ENCODE peak calls at places on chromosomes 5 and 9, in ten cellular contexts. One of them, this sample, is unnamed.

GRCh38 chr5:59759600-59760357 is 133.7 kb downstream of the PDE4D start:
- DNase-seq in CD4-positive, alpha-beta T cell: no peak
- DNase-seq in cardiac fibroblast: peak
- DNase-seq in hepatocyte: no peak
- DNase-seq in SJSA1: no peak
- DNase-seq in NCI-H1417: no peak
- DNase-seq in NCI-H748 treated with DMSO at 0.1 percent for 48 hours: no peak
- DNase-seq in HTR-8/SVneo: no peak
- DNase-seq in stimulated activated CD4-positive, alpha-beta T cell treated with anti-CD3 and anti-CD28 coated beads, Interleukin-1b, Interleukin-23, amount 100 ng/mL, for 24 hours: no peak
- DNase-seq in tibial artery: no peak
- DNase-seq in this sample: no peak

GRCh38 chr9:88398016-88398415 is 9.8 kb downstream of the SPIN1 start:
- DNase-seq in CD4-positive, alpha-beta T cell: no peak
- DNase-seq in cardiac fibroblast: no peak
- DNase-seq in hepatocyte: no peak
- DNase-seq in SJSA1: no peak
- DNase-seq in NCI-H1417: no peak
- DNase-seq in NCI-H748 treated with DMSO at 0.1 percent for 48 hours: no peak
- DNase-seq in HTR-8/SVneo: no peak
- DNase-seq in stimulated activated CD4-positive, alpha-beta T cell treated with anti-CD3 and anti-CD28 coated beads, Interleukin-1b, Interleukin-23, amount 100 ng/mL, for 24 hours: no peak
- DNase-seq in tibial artery: no peak
- DNase-seq in this sample: no peak

GRCh38 chr9:95048225-95049087 is 269.1 kb downstream of the FANCC start:
- DNase-seq in CD4-positive, alpha-beta T cell: peak
- DNase-seq in cardiac fibroblast: peak
- DNase-seq in hepatocyte: peak
- DNase-seq in SJSA1: no peak
- DNase-seq in NCI-H1417: peak
- DNase-seq in NCI-H748 treated with DMSO at 0.1 percent for 48 hours: peak
- DNase-seq in HTR-8/SVneo: peak
- DNase-seq in stimulated activated CD4-positive, alpha-beta T cell treated with anti-CD3 and anti-CD28 coated beads, Interleukin-1b, Interleukin-23, amount 100 ng/mL, for 24 hours: peak
- DNase-seq in tibial artery: peak
- DNase-seq in this sample: peak

GRCh38 chr9:103335461-103335860 is 340.3 kb downstream of the CYLC2 start:
- DNase-seq in CD4-positive, alpha-beta T cell: no peak
- DNase-seq in cardiac fibroblast: no peak
- DNase-seq in hepatocyte: no peak
- DNase-seq in SJSA1: no peak
- DNase-seq in NCI-H1417: no peak
- DNase-seq in NCI-H748 treated with DMSO at 0.1 percent for 48 hours: no peak
- DNase-seq in HTR-8/SVneo: no peak
- DNase-seq in stimulated activated CD4-positive, alpha-beta T cell treated with anti-CD3 and anti-CD28 coated beads, Interleukin-1b, Interleukin-23, amount 100 ng/mL, for 24 hours: no peak
- DNase-seq in tibial artery: no peak
- DNase-seq in this sample: no peak

GRCh38 chr5:155616779-155617392 is 603.3 kb downstream of the KIF4B start:
- DNase-seq in CD4-positive, alpha-beta T cell: no peak
- DNase-seq in cardiac fibroblast: peak
- DNase-seq in hepatocyte: peak
- DNase-seq in SJSA1: no peak
- DNase-seq in NCI-H1417: peak
- DNase-seq in NCI-H748 treated with DMSO at 0.1 percent for 48 hours: peak
- DNase-seq in HTR-8/SVneo: no peak
- DNase-seq in stimulated activated CD4-positive, alpha-beta T cell treated with anti-CD3 and anti-CD28 coated beads, Interleukin-1b, Interleukin-23, amount 100 ng/mL, for 24 hours: peak
- DNase-seq in tibial artery: peak
- DNase-seq in this sample: peak

GRCh38 chr5:132365213-132365612 is 4.3 kb upstream of the SLC22A5 start:
- DNase-seq in CD4-positive, alpha-beta T cell: no peak
- DNase-seq in cardiac fibroblast: peak
- DNase-seq in hepatocyte: peak
- DNase-seq in SJSA1: no peak
- DNase-seq in NCI-H1417: no peak
- DNase-seq in NCI-H748 treated with DMSO at 0.1 percent for 48 hours: no peak
- DNase-seq in HTR-8/SVneo: peak
- DNase-seq in stimulated activated CD4-positive, alpha-beta T cell treated with anti-CD3 and anti-CD28 coated beads, Interleukin-1b, Interleukin-23, amount 100 ng/mL, for 24 hours: no peak
- DNase-seq in tibial artery: no peak
- DNase-seq in this sample: no peak

GRCh38 chr9:21638104-21638503 is 156.0 kb upstream of the IFNE start:
- DNase-seq in CD4-positive, alpha-beta T cell: no peak
- DNase-seq in cardiac fibroblast: no peak
- DNase-seq in hepatocyte: no peak
- DNase-seq in SJSA1: no peak
- DNase-seq in NCI-H1417: no peak
- DNase-seq in NCI-H748 treated with DMSO at 0.1 percent for 48 hours: no peak
- DNase-seq in HTR-8/SVneo: no peak
- DNase-seq in stimulated activated CD4-positive, alpha-beta T cell treated with anti-CD3 and anti-CD28 coated beads, Interleukin-1b, Interleukin-23, amount 100 ng/mL, for 24 hours: no peak
- DNase-seq in tibial artery: no peak
- DNase-seq in this sample: no peak

GRCh38 chr5:150350524-150351344 is 6.8 kb upstream of the TCOF1 start:
- DNase-seq in CD4-positive, alpha-beta T cell: no peak
- DNase-seq in cardiac fibroblast: peak
- DNase-seq in hepatocyte: peak
- DNase-seq in SJSA1: peak
- DNase-seq in NCI-H1417: no peak
- DNase-seq in NCI-H748 treated with DMSO at 0.1 percent for 48 hours: no peak
- DNase-seq in HTR-8/SVneo: peak
- DNase-seq in stimulated activated CD4-positive, alpha-beta T cell treated with anti-CD3 and anti-CD28 coated beads, Interleukin-1b, Interleukin-23, amount 100 ng/mL, for 24 hours: no peak
- DNase-seq in tibial artery: peak
- DNase-seq in this sample: no peak

GRCh38 chr5:154444559-154445421 is 1.0 kb upstream of the SAP30L start:
- DNase-seq in CD4-positive, alpha-beta T cell: no peak
- DNase-seq in cardiac fibroblast: no peak
- DNase-seq in hepatocyte: peak
- DNase-seq in SJSA1: peak
- DNase-seq in NCI-H1417: peak
- DNase-seq in NCI-H748 treated with DMSO at 0.1 percent for 48 hours: peak
- DNase-seq in HTR-8/SVneo: peak
- DNase-seq in stimulated activated CD4-positive, alpha-beta T cell treated with anti-CD3 and anti-CD28 coated beads, Interleukin-1b, Interleukin-23, amount 100 ng/mL, for 24 hours: no peak
- DNase-seq in tibial artery: no peak
- DNase-seq in this sample: no peak

GRCh38 chr9:85223506-85224108 is 518.1 kb downstream of the AGTPBP1 start:
- DNase-seq in CD4-positive, alpha-beta T cell: no peak
- DNase-seq in cardiac fibroblast: no peak
- DNase-seq in hepatocyte: no peak
- DNase-seq in SJSA1: no peak
- DNase-seq in NCI-H1417: no peak
- DNase-seq in NCI-H748 treated with DMSO at 0.1 percent for 48 hours: no peak
- DNase-seq in HTR-8/SVneo: no peak
- DNase-seq in stimulated activated CD4-positive, alpha-beta T cell treated with anti-CD3 and anti-CD28 coated beads, Interleukin-1b, Interleukin-23, amount 100 ng/mL, for 24 hours: no peak
- DNase-seq in tibial artery: no peak
- DNase-seq in this sample: no peak

GRCh38 chr5:7779019-7779662 is 71.8 kb downstream of the CFAP90 start:
- DNase-seq in CD4-positive, alpha-beta T cell: no peak
- DNase-seq in cardiac fibroblast: no peak
- DNase-seq in hepatocyte: no peak
- DNase-seq in SJSA1: no peak
- DNase-seq in NCI-H1417: peak
- DNase-seq in NCI-H748 treated with DMSO at 0.1 percent for 48 hours: no peak
- DNase-seq in HTR-8/SVneo: no peak
- DNase-seq in stimulated activated CD4-positive, alpha-beta T cell treated with anti-CD3 and anti-CD28 coated beads, Interleukin-1b, Interleukin-23, amount 100 ng/mL, for 24 hours: no peak
- DNase-seq in tibial artery: no peak
- DNase-seq in this sample: no peak

GRCh38 chr5:9624196-9624947 is 5.8 kb downstream of the TAS2R1 start:
- DNase-seq in CD4-positive, alpha-beta T cell: no peak
- DNase-seq in cardiac fibroblast: no peak
- DNase-seq in hepatocyte: no peak
- DNase-seq in SJSA1: no peak
- DNase-seq in NCI-H1417: no peak
- DNase-seq in NCI-H748 treated with DMSO at 0.1 percent for 48 hours: no peak
- DNase-seq in HTR-8/SVneo: no peak
- DNase-seq in stimulated activated CD4-positive, alpha-beta T cell treated with anti-CD3 and anti-CD28 coated beads, Interleukin-1b, Interleukin-23, amount 100 ng/mL, for 24 hours: no peak
- DNase-seq in tibial artery: no peak
- DNase-seq in this sample: no peak

GRCh38 chr9:137056739-137057407 is 3.0 kb upstream of the ENTPD2 start:
- DNase-seq in CD4-positive, alpha-beta T cell: no peak
- DNase-seq in cardiac fibroblast: no peak
- DNase-seq in hepatocyte: no peak
- DNase-seq in SJSA1: no peak
- DNase-seq in NCI-H1417: peak
- DNase-seq in NCI-H748 treated with DMSO at 0.1 percent for 48 hours: no peak
- DNase-seq in HTR-8/SVneo: no peak
- DNase-seq in stimulated activated CD4-positive, alpha-beta T cell treated with anti-CD3 and anti-CD28 coated beads, Interleukin-1b, Interleukin-23, amount 100 ng/mL, for 24 hours: no peak
- DNase-seq in tibial artery: no peak
- DNase-seq in this sample: no peak

GRCh38 chr5:125326114-125326513 is 579.7 kb upstream of the ZNF608 start:
- DNase-seq in CD4-positive, alpha-beta T cell: no peak
- DNase-seq in cardiac fibroblast: peak
- DNase-seq in hepatocyte: peak
- DNase-seq in SJSA1: peak
- DNase-seq in NCI-H1417: peak
- DNase-seq in NCI-H748 treated with DMSO at 0.1 percent for 48 hours: peak
- DNase-seq in HTR-8/SVneo: peak
- DNase-seq in stimulated activated CD4-positive, alpha-beta T cell treated with anti-CD3 and anti-CD28 coated beads, Interleukin-1b, Interleukin-23, amount 100 ng/mL, for 24 hours: no peak
- DNase-seq in tibial artery: no peak
- DNase-seq in this sample: peak

GRCh38 chr5:169054506-169054905 is 246.4 kb downstream of the SLIT3 start:
- DNase-seq in CD4-positive, alpha-beta T cell: no peak
- DNase-seq in cardiac fibroblast: no peak
- DNase-seq in hepatocyte: no peak
- DNase-seq in SJSA1: no peak
- DNase-seq in NCI-H1417: no peak
- DNase-seq in NCI-H748 treated with DMSO at 0.1 percent for 48 hours: no peak
- DNase-seq in HTR-8/SVneo: no peak
- DNase-seq in stimulated activated CD4-positive, alpha-beta T cell treated with anti-CD3 and anti-CD28 coated beads, Interleukin-1b, Interleukin-23, amount 100 ng/mL, for 24 hours: no peak
- DNase-seq in tibial artery: no peak
- DNase-seq in this sample: no peak

GRCh38 chr9:99012957-99013512 is 69.3 kb downstream of the COL15A1 start:
- DNase-seq in CD4-positive, alpha-beta T cell: no peak
- DNase-seq in cardiac fibroblast: peak
- DNase-seq in hepatocyte: no peak
- DNase-seq in SJSA1: no peak
- DNase-seq in NCI-H1417: no peak
- DNase-seq in NCI-H748 treated with DMSO at 0.1 percent for 48 hours: no peak
- DNase-seq in HTR-8/SVneo: no peak
- DNase-seq in stimulated activated CD4-positive, alpha-beta T cell treated with anti-CD3 and anti-CD28 coated beads, Interleukin-1b, Interleukin-23, amount 100 ng/mL, for 24 hours: no peak
- DNase-seq in tibial artery: no peak
- DNase-seq in this sample: no peak

GRCh38 chr5:162837161-162837560 is 600.2 kb upstream of the CCNG1 start:
- DNase-seq in CD4-positive, alpha-beta T cell: no peak
- DNase-seq in cardiac fibroblast: no peak
- DNase-seq in hepatocyte: no peak
- DNase-seq in SJSA1: no peak
- DNase-seq in NCI-H1417: no peak
- DNase-seq in NCI-H748 treated with DMSO at 0.1 percent for 48 hours: no peak
- DNase-seq in HTR-8/SVneo: no peak
- DNase-seq in stimulated activated CD4-positive, alpha-beta T cell treated with anti-CD3 and anti-CD28 coated beads, Interleukin-1b, Interleukin-23, amount 100 ng/mL, for 24 hours: no peak
- DNase-seq in tibial artery: no peak
- DNase-seq in this sample: no peak

GRCh38 chr5:176743136-176743827 is 67.1 kb upstream of the UNC5A start:
- DNase-seq in CD4-positive, alpha-beta T cell: no peak
- DNase-seq in cardiac fibroblast: no peak
- DNase-seq in hepatocyte: peak
- DNase-seq in SJSA1: peak
- DNase-seq in NCI-H1417: no peak
- DNase-seq in NCI-H748 treated with DMSO at 0.1 percent for 48 hours: peak
- DNase-seq in HTR-8/SVneo: no peak
- DNase-seq in stimulated activated CD4-positive, alpha-beta T cell treated with anti-CD3 and anti-CD28 coated beads, Interleukin-1b, Interleukin-23, amount 100 ng/mL, for 24 hours: no peak
- DNase-seq in tibial artery: no peak
- DNase-seq in this sample: peak

GRCh38 chr5:179802207-179802883 is 4.3 kb downstream of the MGAT4B start:
- DNase-seq in CD4-positive, alpha-beta T cell: no peak
- DNase-seq in cardiac fibroblast: no peak
- DNase-seq in hepatocyte: no peak
- DNase-seq in SJSA1: no peak
- DNase-seq in NCI-H1417: no peak
- DNase-seq in NCI-H748 treated with DMSO at 0.1 percent for 48 hours: no peak
- DNase-seq in HTR-8/SVneo: no peak
- DNase-seq in stimulated activated CD4-positive, alpha-beta T cell treated with anti-CD3 and anti-CD28 coated beads, Interleukin-1b, Interleukin-23, amount 100 ng/mL, for 24 hours: no peak
- DNase-seq in tibial artery: no peak
- DNase-seq in this sample: no peak

GRCh38 chr5:40988761-40989510 is 79.6 kb downstream of the C7 start:
- DNase-seq in CD4-positive, alpha-beta T cell: no peak
- DNase-seq in cardiac fibroblast: peak
- DNase-seq in hepatocyte: no peak
- DNase-seq in SJSA1: peak
- DNase-seq in NCI-H1417: no peak
- DNase-seq in NCI-H748 treated with DMSO at 0.1 percent for 48 hours: no peak
- DNase-seq in HTR-8/SVneo: no peak
- DNase-seq in stimulated activated CD4-positive, alpha-beta T cell treated with anti-CD3 and anti-CD28 coated beads, Interleukin-1b, Interleukin-23, amount 100 ng/mL, for 24 hours: no peak
- DNase-seq in tibial artery: no peak
- DNase-seq in this sample: no peak